ENCODE peak calls at places on chromosomes 6 and 20, in seven cellular contexts. U is small intestine; B is Right ventricle myocardium superior; F is non-pigmented ciliary epithelial cell; N is activated CD4-positive, alpha-beta T cell treated with anti-CD3 and anti-CD28 coated beads for 4 hours; O is COR-L47; H is mesenteric fat pad. L is an unnamed sample.

GRCh38 chr6:144480518-144480917 is 195.4 kb downstream of the UTRN start:
- DNase-seq in B (no peak), U (no peak), N (no peak), O (no peak), H (no peak), F (no peak), L (no peak)

GRCh38 chr6:19052219-19052618 is 665.1 kb downstream of the RNF144B start:
- DNase-seq in B (no peak), N (no peak), O (no peak), U (no peak), F (peak; percentile 8), H (no peak), L (no peak)

GRCh38 chr20:62875419-62876355 is 14.1 kb upstream of the TCFL5 start:
- DNase-seq in H (no peak), B (peak; percentile 89), N (no peak), U (peak; percentile 70), O (peak; percentile 89), F (no peak), L (peak; percentile 97)

GRCh38 chr20:35011589-35012226 is 56.0 kb downstream of the MYH7B start:
- DNase-seq in F (no peak), B (no peak), U (no peak), H (peak; percentile 49), N (no peak), O (no peak), L (peak; percentile 38)

GRCh38 chr6:33620158-33620583 is 951 bp upstream of the ITPR3 start:
- DNase-seq in N (no peak), U (peak; percentile 66), O (no peak), H (no peak), B (peak; percentile 59), F (no peak), L (peak; percentile 70)

GRCh38 chr6:132365319-132365907 is 35.9 kb downstream of the MOXD1 start:
- DNase-seq in N (no peak), U (no peak), O (no peak), H (no peak), B (no peak), F (no peak), L (peak; percentile 90)

GRCh38 chr20:63932606-63933160 is 23.5 kb downstream of the UCKL1 start:
- DNase-seq in N (no peak), B (no peak), F (no peak), H (no peak), U (no peak), O (no peak), L (no peak)

GRCh38 chr6:108942556-108943492 is 94.6 kb downstream of the ARMC2 start:
- DNase-seq in U (peak; percentile 33), H (peak; percentile 43), B (no peak), N (peak; percentile 63), F (no peak), O (no peak), L (no peak)

GRCh38 chr6:170290306-170291128 is at the start of gene DLL1:
- DNase-seq in F (no peak), O (peak; percentile 62), N (peak; percentile 39), B (peak; percentile 80), H (peak; percentile 89), U (no peak), L (peak; percentile 67)

L was measured in islet precursor cell.